ENCODE peak calls at places on chromosomes 12 and 14, in seven cellular contexts. V is Peyer's patch; J is CD8-positive, alpha-beta memory T cell; X is iPS DF 6.9; E is Panc1; Q is heart left ventricle; M is sigmoid colon. R is an unnamed sample. For H3K9me3 and H3K4me1, the result is how much of the 10 kb centered on the place peaks cover.

GRCh38 chr12:88895634-88896033 is 315.4 kb upstream of the KITLG start:
- DNase-seq in V (no peak), J (no peak), X (no peak), E (no peak), Q (no peak), M (no peak), R (no peak)

GRCh38 chr12:121025442-121026226 is 9.3 kb upstream of the C12orf43 start:
- DNase-seq in V (peak), J (no peak), X (no peak), E (no peak), Q (no peak), M (no peak), R (peak)

GRCh38 chr12:91133871-91134270 is 22.6 kb upstream of the LUM start:
- DNase-seq in V (no peak), J (no peak), X (no peak), E (no peak), Q (no peak), M (no peak), R (no peak)

GRCh38 chr12:19211802-19212201 is 82.3 kb downstream of the PLEKHA5 start:
- DNase-seq in V (no peak), J (no peak), X (no peak), E (no peak), Q (no peak), M (no peak), R (no peak)

GRCh38 chr12:6827437-6827894 is 741 bp upstream of the P3H3 start:
- DNase-seq in V (peak), J (no peak), X (no peak), E (no peak), Q (peak), M (peak), R (peak)

GRCh38 chr12:122080149-122081107 is 1.9 kb downstream of the MLXIP start:
- DNase-seq in V (peak), J (peak), X (no peak), E (no peak), Q (no peak), M (peak), R (no peak)

GRCh38 chr14:69375182-69375581 is 22.9 kb downstream of the ERH start:
- DNase-seq in V (no peak), J (no peak), X (no peak), E (no peak), Q (no peak), M (no peak), R (no peak)

GRCh38 chr14:76844223-76844622 is 18.0 kb downstream of the LRRC74A start:
- DNase-seq in V (peak), J (peak), X (no peak), E (peak), Q (peak), M (peak), R (no peak)

GRCh38 chr12:4164591-4165558 is 108.7 kb upstream of the CCND2 start:
- DNase-seq in V (peak), J (peak), X (no peak), E (no peak), Q (peak), M (peak), R (peak)

GRCh38 chr12:122148657-122149056 is 25.4 kb downstream of the IL31 start:
- DNase-seq in V (no peak), J (no peak), X (no peak), E (no peak), Q (no peak), M (no peak), R (no peak)

GRCh38 chr12:48420031-48420775 is 52.2 kb upstream of the ANP32D start:
- DNase-seq in V (no peak), J (no peak), X (no peak), E (no peak), Q (no peak), M (no peak), R (no peak)

GRCh38 chr12:2803635-2804380 is 8.7 kb upstream of the ITFG2 start:
- DNase-seq in V (no peak), J (no peak), X (no peak), E (no peak), Q (no peak), M (no peak), R (no peak)

GRCh38 chr12:102781117-102781516 is 135.9 kb downstream of the PAH start:
- DNase-seq in V (no peak), J (no peak), X (no peak), E (no peak), Q (no peak), M (no peak), R (no peak)

GRCh38 chr12:115599251-115599811 is 678.2 kb downstream of the MED13L start:
- DNase-seq in V (no peak), J (no peak), X (no peak), E (no peak), Q (peak), M (no peak), R (peak)

GRCh38 chr12:94429633-94430032 is 30.0 kb downstream of the CEP83 start:
- DNase-seq in V (no peak), J (no peak), X (no peak), E (no peak), Q (no peak), M (no peak), R (no peak)

GRCh38 chr12:94421868-94422740 is 37.6 kb downstream of the CEP83 start:
- DNase-seq in V (no peak), J (no peak), X (no peak), E (no peak), Q (no peak), M (no peak), R (no peak)

GRCh38 chr12:94427520-94428381 is 31.9 kb downstream of the CEP83 start:
- DNase-seq in V (no peak), J (no peak), X (no peak), E (no peak), Q (peak), M (peak), R (no peak)

GRCh38 chr12:94429191-94429590 is 30.5 kb downstream of the CEP83 start:
- DNase-seq in V (no peak), J (no peak), X (no peak), E (no peak), Q (no peak), M (no peak), R (no peak)

GRCh38 chr12:94426049-94426448 is 33.6 kb downstream of the CEP83 start:
- DNase-seq in V (no peak), J (no peak), X (no peak), E (no peak), Q (no peak), M (no peak), R (no peak)
- H3K9me3 ChIP-seq in V (under half), J (under half), X (under half), E (under half), Q (under half), M (under half), R (under half)

DNA sequence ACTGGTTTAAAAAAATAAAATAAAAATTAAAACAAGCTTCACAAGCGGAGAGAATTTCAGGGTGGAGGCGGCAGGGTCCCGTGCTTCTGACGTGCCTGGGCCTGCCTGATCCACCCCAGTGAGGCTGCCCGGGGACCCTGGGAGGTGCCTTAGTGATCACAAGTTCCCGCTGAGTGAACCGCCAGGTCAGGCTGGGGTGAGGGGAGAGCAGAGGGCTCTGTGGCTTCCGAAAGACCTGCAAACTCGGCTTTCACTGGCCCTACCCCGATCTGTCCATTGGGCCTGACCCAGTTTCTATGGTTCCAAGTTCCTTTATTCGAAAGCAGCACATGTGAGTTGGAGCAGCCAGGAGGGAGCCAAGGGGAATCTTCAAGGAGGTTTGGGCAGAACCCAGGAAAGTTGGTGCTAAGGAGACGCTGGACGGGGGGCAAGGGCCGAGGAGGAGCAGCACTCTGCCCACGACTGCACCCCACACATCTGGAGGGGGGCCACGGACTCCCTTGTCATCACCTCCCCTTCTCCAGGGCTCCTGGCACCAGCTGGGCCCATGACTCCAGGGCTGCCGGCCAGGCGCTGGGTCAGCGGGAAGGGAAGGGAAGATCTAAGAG is 12.9 kb downstream of the MMP14 start:
- DNase-seq in V (peak), J (no peak), X (no peak), E (no peak), Q (peak), M (peak), R (no peak)
- H3K27ac ChIP-seq in V (peak), J (no peak), X (no peak), E (no peak), Q (peak), M (peak), R (peak)

GRCh38 chr14:53978194-53978593 is 21.6 kb upstream of the BMP4 start:
- DNase-seq in V (no peak), J (no peak), X (no peak), E (no peak), Q (no peak), M (no peak), R (no peak)
- H3K4me1 ChIP-seq in V (under half), J (under half), X (under half), E (under half), Q (under half), M (under half), R (under half)

DNA sequence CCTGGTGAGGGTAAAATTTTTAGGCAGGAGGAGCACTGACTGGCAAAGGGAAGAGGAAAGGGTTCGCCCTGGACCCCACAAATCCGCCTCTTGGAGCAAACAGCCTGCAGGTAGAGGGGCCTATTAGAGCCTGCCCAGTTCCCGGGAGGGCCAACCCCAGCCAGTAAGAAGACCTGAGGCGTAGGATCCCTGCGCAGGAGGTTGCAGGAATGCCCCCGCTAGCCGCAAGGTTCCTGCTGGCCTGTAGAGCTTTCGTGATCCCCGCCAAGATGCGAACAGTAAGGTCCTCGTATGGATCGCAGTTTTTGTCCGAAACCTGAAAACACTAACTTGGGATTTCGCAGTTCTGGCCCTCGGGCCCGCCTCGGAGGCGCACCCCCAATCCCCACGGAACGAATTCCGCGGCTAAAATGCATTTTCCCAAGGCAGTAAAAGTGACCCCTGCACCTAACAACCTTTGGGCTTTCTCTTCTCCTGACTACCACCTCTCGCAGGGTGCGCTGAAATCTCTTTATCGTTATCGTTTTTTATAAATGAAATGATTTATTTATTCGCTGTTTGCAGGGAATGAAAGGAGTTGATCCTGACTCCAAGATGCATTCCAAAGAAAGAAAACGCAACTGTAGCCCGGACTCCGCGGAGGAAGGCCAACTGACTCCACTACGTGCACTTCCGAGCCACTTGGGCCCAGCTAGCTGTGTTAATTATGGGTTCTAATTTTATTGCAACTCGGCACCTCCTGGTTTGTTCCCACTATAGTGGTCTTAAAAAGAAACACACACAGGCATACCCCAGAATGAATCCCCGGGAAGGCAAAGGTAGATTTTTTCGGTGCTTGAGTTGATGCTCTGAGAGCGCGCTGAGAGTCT is 7.2 kb upstream of the PAX9 start:
- DNase-seq in V (no peak), J (no peak), X (no peak), E (no peak), Q (no peak), M (no peak), R (no peak)
- H3K9me3 ChIP-seq in V (under half), J (under half), X (under half), E (under half), Q (under half), M (under half), R (under half)

GRCh38 chr14:24439830-24440605 is 2.6 kb downstream of the SDR39U1 start:
- DNase-seq in V (no peak), J (no peak), X (no peak), E (no peak), Q (no peak), M (peak), R (no peak)

GRCh38 chr14:24437736-24438067 is 4.9 kb downstream of the SDR39U1 start:
- DNase-seq in V (no peak), J (no peak), X (no peak), E (no peak), Q (no peak), M (no peak), R (no peak)

GRCh38 chr14:24439257-24439656 is 3.3 kb downstream of the SDR39U1 start:
- DNase-seq in V (no peak), J (no peak), X (no peak), E (no peak), Q (no peak), M (no peak), R (no peak)

GRCh38 chr14:24437020-24437735 is 5.4 kb downstream of the SDR39U1 start:
- DNase-seq in V (no peak), J (no peak), X (no peak), E (no peak), Q (no peak), M (peak), R (no peak)

GRCh38 chr14:24438198-24439095 is 4.1 kb downstream of the SDR39U1 start:
- DNase-seq in V (no peak), J (no peak), X (no peak), E (no peak), Q (no peak), M (no peak), R (no peak)
- H3K27ac ChIP-seq in V (no peak), J (no peak), X (no peak), E (no peak), Q (no peak), M (peak), R (peak)

DNA sequence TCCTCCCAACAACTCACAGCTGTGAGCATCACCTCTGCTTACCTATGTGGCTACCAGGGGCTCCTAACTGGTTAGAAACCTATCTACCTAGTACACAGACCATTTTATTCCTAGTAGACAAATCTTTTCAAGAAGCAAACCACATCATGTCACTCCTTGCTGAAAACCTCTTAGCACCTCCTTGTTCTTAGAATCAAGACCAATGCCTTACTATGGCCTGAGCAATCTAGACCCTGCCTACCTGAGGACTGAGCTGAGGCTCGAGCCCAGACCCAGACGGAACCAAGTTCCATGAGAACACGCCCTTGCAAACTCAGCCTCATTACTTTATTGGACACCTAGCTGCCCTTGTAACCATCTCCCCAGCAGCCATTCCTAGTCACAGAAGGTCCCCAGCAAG is 32.6 kb downstream of the CMKLR1 start:
- DNase-seq in V (no peak), J (no peak), X (no peak), E (no peak), Q (no peak), M (no peak), R (no peak)
- H3K4me1 ChIP-seq in V (under half), J (under half), X (under half), E (under half), Q (half or more), M (under half), R (under half)

R was measured in small intestine.